ENCODE peak calls at places on chromosomes 6 and 20, in five cellular contexts. B, M, W, Y and T are unnamed samples.
A peak's percentile ranks its signal among the peaks of the same experiment; 100 is the strongest.

GRCh38 chr20:51339721-51340450 is 202.6 kb downstream of the NFATC2 start:
- DNase-seq in W (no peak), B (peak; percentile 73), M (no peak), Y (no peak), T (no peak)

GRCh38 chr6:36546664-36546957 is 668 bp downstream of the STK38 start:
- DNase-seq in Y (no peak), M (no peak), W (no peak), B (no peak), T (no peak)

GRCh38 chr20:14622796-14623195 is 285.4 kb upstream of the FLRT3 start:
- DNase-seq in Y (peak; percentile 78), W (no peak), M (no peak), B (peak; percentile 16), T (no peak)

GRCh38 chr6:1322725-1323219 is 10.9 kb downstream of the FOXQ1 start:
- DNase-seq in M (no peak), W (no peak), Y (no peak), B (no peak), T (no peak)

GRCh38 chr6:104973404-104973803 is 16.5 kb downstream of the LIN28B start:
- DNase-seq in W (no peak), Y (no peak), M (no peak), B (no peak), T (no peak)

GRCh38 chr6:72286911-72287311 is 335.0 kb upstream of the KCNQ5 start:
- DNase-seq in W (no peak), B (peak; percentile 73), Y (no peak), M (peak; percentile 45), T (no peak)

GRCh38 chr6:139981810-139982550 is 607.5 kb upstream of the CITED2 start:
- DNase-seq in B (peak; percentile 46), Y (peak; percentile 59), M (peak; percentile 39), W (no peak), T (no peak)

GRCh38 chr20:59831024-59831900 is 102.2 kb downstream of the SYCP2 start:
- DNase-seq in W (peak; percentile 53), M (no peak), Y (peak; percentile 43), B (no peak), T (peak; percentile 34)

GRCh38 chr20:2292711-2293110 is 3.1 kb upstream of the TGM3 start:
- DNase-seq in B (no peak), W (no peak), Y (peak; percentile 38), M (no peak), T (no peak)

GRCh38 chr20:56722042-56722441 is 92.9 kb downstream of the TFAP2C start:
- DNase-seq in B (no peak), W (no peak), Y (no peak), M (no peak), T (peak; percentile 40)

GRCh38 chr6:73180076-73180717 is 45.1 kb downstream of the KHDC1L start:
- DNase-seq in M (peak; percentile 37), Y (no peak), B (peak; percentile 32), W (no peak), T (no peak)

GRCh38 chr6:138695193-138695592 is 78.4 kb upstream of the CCDC28A start:
- DNase-seq in W (no peak), B (no peak), Y (no peak), M (no peak), T (no peak)

GRCh38 chr6:133359256-133359655 is 118.1 kb downstream of the EYA4 start:
- DNase-seq in W (no peak), B (peak; percentile 25), M (no peak), Y (no peak), T (no peak)
- TF ChIP-seq CTCF in W (no peak), B (no peak), M (no peak), Y (no peak), T (no peak)

DNA sequence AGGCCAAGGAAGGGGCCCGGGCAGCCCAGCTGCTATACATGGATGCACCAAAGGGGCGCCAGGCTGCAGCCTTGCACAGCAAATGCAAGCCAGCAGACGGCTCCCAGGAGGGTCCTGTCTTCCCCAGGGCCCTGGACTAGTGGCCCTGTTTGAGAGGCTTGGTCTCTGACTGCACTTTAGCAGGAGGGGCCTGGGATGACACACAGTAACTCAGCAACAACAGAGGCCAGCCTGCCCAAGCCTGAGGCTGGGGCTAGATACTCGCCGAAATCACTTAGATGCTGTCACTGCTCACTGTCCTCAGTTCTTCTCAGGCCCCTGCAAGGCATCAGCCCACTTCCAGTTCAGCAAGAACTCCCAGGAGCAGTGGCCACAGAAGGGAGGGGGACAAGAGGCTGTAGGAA is 73.5 kb downstream of the TRAM2 start:
- DNase-seq in B (no peak), W (no peak), M (no peak), Y (peak; percentile 86), T (no peak)
- TF ChIP-seq CTCF in B (peak; percentile 23), W (no peak), M (peak; percentile 24), Y (peak; percentile 66), T (no peak)

GRCh38 chr6:42563697-42564495 is at the start of gene UBR2:
- DNase-seq in M (peak; percentile 99), Y (peak; percentile 98), W (peak; percentile 96), B (peak; percentile 97), T (peak; percentile 92)
- TF ChIP-seq CTCF in M (peak; percentile 71), Y (peak; percentile 87), W (peak; percentile 80), B (peak; percentile 31), T (no peak)

GRCh38 chr6:157614026-157614484 is 209.0 kb upstream of the SNX9 start:
- DNase-seq in M (no peak), B (no peak), W (no peak), Y (no peak), T (no peak)
- TF ChIP-seq CTCF in M (no peak), B (no peak), W (no peak), Y (peak; percentile 16), T (no peak)

GRCh38 chr20:57749131-57749690 is 39.4 kb upstream of the PMEPA1 start:
- DNase-seq in W (no peak), Y (no peak), M (no peak), B (no peak), T (no peak)

GRCh38 chr20:57746832-57747404 is 37.1 kb upstream of the PMEPA1 start:
- DNase-seq in M (no peak), W (no peak), Y (no peak), B (no peak), T (no peak)

GRCh38 chr20:57747889-57748456 is 38.2 kb upstream of the PMEPA1 start:
- DNase-seq in Y (no peak), W (no peak), B (no peak), M (no peak), T (no peak)

GRCh38 chr20:57749861-57750260 is 40.0 kb upstream of the PMEPA1 start:
- DNase-seq in M (no peak), W (no peak), Y (no peak), B (no peak), T (no peak)

DNA sequence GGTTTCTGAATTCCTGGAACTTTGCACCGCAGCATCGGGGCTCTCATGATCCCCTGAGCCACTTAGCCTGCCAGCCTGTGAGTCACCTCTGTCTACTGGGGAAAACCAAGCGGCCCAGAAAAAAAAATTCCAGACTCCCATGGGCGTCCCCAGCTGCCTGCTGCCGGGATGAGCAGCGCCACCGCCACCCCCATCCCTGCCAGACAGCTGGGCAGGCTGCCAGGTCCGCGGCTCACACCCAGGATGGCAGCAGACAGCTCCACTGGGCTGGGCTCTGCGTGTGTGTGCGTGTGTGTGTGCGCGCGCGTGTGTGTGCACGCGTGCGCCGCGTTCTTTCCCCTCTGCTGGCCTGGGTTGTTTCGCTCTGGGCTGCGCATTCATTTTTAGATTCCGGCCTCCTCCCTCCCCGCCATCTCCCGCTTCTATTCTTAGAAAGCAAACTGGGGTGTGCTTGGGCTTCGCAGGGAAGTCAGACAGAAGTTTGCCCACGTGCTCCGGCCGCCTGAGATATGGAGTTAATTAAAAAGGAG is 38.9 kb upstream of the PMEPA1 start:
- DNase-seq in W (peak; percentile 83), M (peak; percentile 72), B (peak; percentile 80), Y (no peak), T (peak; percentile 56)
- TF ChIP-seq CTCF in W (no peak), M (peak; percentile 21), B (no peak), Y (no peak), T (no peak)

DNA sequence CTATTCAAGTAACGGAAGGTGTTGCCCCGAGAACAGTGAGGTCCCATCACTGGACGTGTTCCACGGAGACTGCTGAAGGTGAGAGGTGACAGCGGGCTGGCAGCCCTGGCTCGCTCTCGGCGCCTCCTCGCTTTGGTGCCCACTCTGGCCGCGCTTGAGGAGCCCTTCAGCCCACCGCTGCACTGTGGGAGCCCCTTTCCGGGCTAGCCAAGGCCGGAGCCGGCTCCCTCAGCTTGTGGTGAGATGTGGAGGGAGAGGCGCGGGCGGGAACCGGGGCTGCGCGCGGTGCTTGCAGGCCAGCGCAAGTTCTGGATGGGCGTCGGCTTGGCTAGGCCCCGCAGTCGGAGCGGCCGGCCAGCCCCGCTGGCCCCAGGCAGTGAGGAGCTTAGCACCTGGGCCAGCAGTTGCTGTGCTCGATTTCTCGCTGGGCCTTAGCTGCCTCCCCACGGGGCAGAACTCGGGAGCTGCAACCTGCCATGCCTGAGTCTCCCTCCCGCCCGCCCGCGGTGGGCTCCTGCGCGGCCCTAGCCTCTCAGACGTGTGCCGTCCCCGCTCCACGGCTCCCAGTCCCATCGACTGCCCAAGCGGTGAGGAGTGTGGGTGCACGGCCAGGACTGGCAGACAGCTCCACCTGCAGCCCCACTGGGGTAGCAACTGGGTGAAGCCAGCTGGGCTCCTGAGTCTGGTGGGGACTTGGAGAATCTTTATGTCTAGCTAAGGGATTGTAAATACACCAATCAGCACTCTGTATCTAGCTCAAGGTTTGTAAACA is 77.6 kb downstream of the RNF182 start:
- DNase-seq in M (no peak), W (no peak), Y (peak; percentile 69), B (no peak), T (no peak)
- TF ChIP-seq CTCF in M (no peak), W (no peak), Y (peak; percentile 25), B (no peak), T (no peak)

GRCh38 chr6:30654798-30655742 is 8.1 kb downstream of the C6orf136 start:
- DNase-seq in B (no peak), Y (no peak), M (no peak), W (no peak), T (no peak)
- TF ChIP-seq CTCF in B (no peak), Y (no peak), M (no peak), W (no peak), T (no peak)

GRCh38 chr6:4464638-4465037 is 311.6 kb upstream of the CDYL start:
- DNase-seq in W (no peak), Y (no peak), M (no peak), B (no peak), T (no peak)

GRCh38 chr6:4472222-4472621 is 304.0 kb upstream of the CDYL start:
- DNase-seq in W (no peak), B (no peak), M (no peak), Y (no peak), T (no peak)

GRCh38 chr6:4470698-4471210 is 305.4 kb upstream of the CDYL start:
- DNase-seq in W (no peak), B (no peak), M (no peak), Y (peak; percentile 60), T (no peak)

GRCh38 chr6:4466260-4466659 is 309.9 kb upstream of the CDYL start:
- DNase-seq in Y (no peak), M (no peak), W (no peak), B (peak; percentile 48), T (no peak)

DNA sequence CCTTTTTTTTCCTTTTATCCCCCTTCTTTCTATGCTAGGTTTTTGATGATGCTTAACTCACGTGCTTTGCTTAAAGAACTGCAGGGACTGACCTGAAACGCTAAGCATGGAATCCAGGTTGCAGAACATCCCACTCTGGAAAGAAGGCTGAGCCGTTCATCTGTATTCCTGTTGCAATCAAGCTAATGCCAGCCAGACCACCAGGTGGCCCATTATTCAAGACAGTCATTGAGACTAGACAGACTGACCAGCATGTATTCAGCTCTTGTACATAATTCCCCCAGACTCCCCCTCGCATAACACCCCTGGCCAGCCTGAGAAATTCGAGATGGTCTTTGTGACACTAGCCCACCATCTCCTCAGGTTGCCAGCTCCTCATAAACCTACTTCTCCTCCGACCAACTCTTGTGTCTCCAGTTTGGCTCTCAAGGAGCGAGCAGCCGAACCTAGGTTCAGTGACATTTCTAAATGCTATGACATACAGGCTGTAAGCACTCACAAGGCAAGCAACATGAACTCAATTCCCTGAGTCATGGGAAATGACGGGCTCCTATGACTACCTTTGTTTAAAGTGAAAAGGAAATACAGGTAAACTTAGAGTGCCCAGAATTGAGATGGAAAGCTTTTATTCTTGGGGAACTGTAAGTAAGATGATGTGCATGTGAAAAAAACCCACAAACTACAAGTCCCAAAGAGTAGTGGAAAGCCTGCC is 309.3 kb upstream of the CDYL start:
- DNase-seq in M (peak; percentile 50), B (no peak), Y (no peak), W (no peak), T (no peak)
- TF ChIP-seq CTCF in M (peak; percentile 58), B (peak; percentile 9), Y (peak; percentile 52), W (peak; percentile 46), T (no peak)